ENCODE peak calls at places on chromosomes 11 and 22, in four cellular contexts. J, L, N and V are unnamed samples.

GRCh38 chr22:26502688-26503561 is 9.3 kb downstream of the TFIP11 start:
- DNase-seq in J (peak; percentile 66), L (peak; percentile 95), N (peak; percentile 64), V (peak; percentile 71)

GRCh38 chr22:47174671-47175111 is 412.2 kb downstream of the TBC1D22A start:
- DNase-seq in L (no peak), J (no peak), N (no peak), V (no peak)

GRCh38 chr11:110077318-110077717 is 15.9 kb upstream of the ZC3H12C start:
- DNase-seq in N (no peak), J (no peak), L (no peak), V (no peak)

GRCh38 chr11:118401880-118402590 is 629 bp downstream of the ATP5MG start:
- DNase-seq in N (no peak), J (no peak), L (peak; percentile 71), V (no peak)

GRCh38 chr11:108316061-108316460 is 93.2 kb downstream of the ATM start:
- DNase-seq in N (no peak), L (no peak), J (no peak), V (no peak)

GRCh38 chr22:31148953-31149627 is 8.8 kb upstream of the PLA2G3 start:
- DNase-seq in N (peak; percentile 16), L (peak; percentile 90), J (peak; percentile 71), V (peak; percentile 61)

GRCh38 chr11:63282579-63282978 is 39.2 kb upstream of the SLC22A25 start:
- DNase-seq in N (no peak), L (no peak), J (no peak), V (no peak)

GRCh38 chr11:7892059-7892699 is 38.9 kb downstream of the OR10A6 start:
- DNase-seq in N (no peak), J (no peak), L (no peak), V (peak; percentile 30)

GRCh38 chr11:73185680-73186293 is 32.3 kb upstream of the P2RY2 start:
- DNase-seq in J (no peak), L (no peak), N (no peak), V (no peak)

GRCh38 chr22:32661296-32661695 is 140.2 kb upstream of the TIMP3 start:
- DNase-seq in N (no peak), J (no peak), L (no peak), V (no peak)

GRCh38 chr11:69130586-69131566 is 24.9 kb upstream of the SMIM38 start:
- DNase-seq in J (no peak), L (no peak), N (no peak), V (no peak)

GRCh38 chr11:70872299-70872698 is 380.1 kb downstream of the SHANK2 start:
- DNase-seq in J (no peak), N (no peak), L (no peak), V (no peak)

GRCh38 chr11:47899801-47900200 is 51.7 kb upstream of the NUP160 start:
- DNase-seq in L (no peak), N (no peak), J (peak; percentile 73), V (peak; percentile 80)